ENCODE peak calls at places on chromosomes 5 and 9, in nine cellular contexts. One of them, this sample, is unnamed.

GRCh38 chr5:32973646-32974045 is 262.5 kb downstream of the NPR3 start:
- DNase-seq in HCT116: no peak
- DNase-seq in transverse colon: no peak
- DNase-seq in spleen: no peak
- DNase-seq in GM12891: no peak
- DNase-seq in SK-N-SH: no peak
- DNase-seq in HL-60: no peak
- DNase-seq in Panc1: no peak
- DNase-seq in breast epithelium: no peak
- DNase-seq in this sample: no peak

GRCh38 chr5:77312411-77312810 is 101.9 kb downstream of the PDE8B start:
- DNase-seq in SK-N-SH: no peak
- DNase-seq in GM12891: no peak
- DNase-seq in HL-60: no peak
- DNase-seq in HCT116: no peak
- DNase-seq in transverse colon: no peak
- DNase-seq in breast epithelium: no peak
- DNase-seq in spleen: no peak
- DNase-seq in Panc1: no peak
- DNase-seq in this sample: no peak

GRCh38 chr5:81852277-81853004 is 101.5 kb upstream of the SSBP2 start:
- DNase-seq in HCT116: peak
- DNase-seq in GM12891: no peak
- DNase-seq in breast epithelium: no peak
- DNase-seq in spleen: peak
- DNase-seq in SK-N-SH: peak
- DNase-seq in HL-60: peak
- DNase-seq in Panc1: no peak
- DNase-seq in transverse colon: peak
- DNase-seq in this sample: no peak

GRCh38 chr9:109640232-109641078 is 139.5 kb upstream of the PALM2AKAP2 start:
- DNase-seq in Panc1: no peak
- DNase-seq in transverse colon: peak
- DNase-seq in GM12891: no peak
- DNase-seq in spleen: peak
- DNase-seq in HL-60: peak
- DNase-seq in SK-N-SH: peak
- DNase-seq in breast epithelium: no peak
- DNase-seq in HCT116: no peak
- DNase-seq in this sample: no peak

GRCh38 chr5:133113331-133114061 is 61.7 kb downstream of the HSPA4 start:
- DNase-seq in HL-60: no peak
- DNase-seq in breast epithelium: no peak
- DNase-seq in HCT116: no peak
- DNase-seq in Panc1: no peak
- DNase-seq in transverse colon: no peak
- DNase-seq in SK-N-SH: no peak
- DNase-seq in spleen: no peak
- DNase-seq in GM12891: no peak
- DNase-seq in this sample: no peak

GRCh38 chr5:169350016-169350415 is 49.1 kb upstream of the SLIT3 start:
- DNase-seq in Panc1: no peak
- DNase-seq in spleen: no peak
- DNase-seq in HL-60: no peak
- DNase-seq in HCT116: no peak
- DNase-seq in GM12891: no peak
- DNase-seq in breast epithelium: no peak
- DNase-seq in transverse colon: no peak
- DNase-seq in SK-N-SH: no peak
- DNase-seq in this sample: no peak

GRCh38 chr5:149404746-149405549 is 25.9 kb upstream of the IL17B start:
- DNase-seq in transverse colon: no peak
- DNase-seq in GM12891: no peak
- DNase-seq in Panc1: no peak
- DNase-seq in HL-60: no peak
- DNase-seq in HCT116: no peak
- DNase-seq in spleen: no peak
- DNase-seq in SK-N-SH: no peak
- DNase-seq in breast epithelium: no peak
- DNase-seq in this sample: no peak

GRCh38 chr9:119763260-119763659 is 394.0 kb upstream of the BRINP1 start:
- DNase-seq in Panc1: no peak
- DNase-seq in spleen: no peak
- DNase-seq in SK-N-SH: peak
- DNase-seq in transverse colon: no peak
- DNase-seq in GM12891: no peak
- DNase-seq in HL-60: no peak
- DNase-seq in HCT116: no peak
- DNase-seq in breast epithelium: no peak
- DNase-seq in this sample: no peak

GRCh38 chr5:62256161-62257017 is 49.6 kb upstream of the KIF2A start:
- DNase-seq in Panc1: no peak
- DNase-seq in GM12891: no peak
- DNase-seq in breast epithelium: no peak
- DNase-seq in SK-N-SH: peak
- DNase-seq in HCT116: no peak
- DNase-seq in HL-60: no peak
- DNase-seq in transverse colon: no peak
- DNase-seq in spleen: no peak
- DNase-seq in this sample: no peak

GRCh38 chr9:114824130-114824529 is 18.3 kb upstream of the TNFSF15 start:
- DNase-seq in HL-60: no peak
- DNase-seq in GM12891: no peak
- DNase-seq in SK-N-SH: no peak
- DNase-seq in transverse colon: no peak
- DNase-seq in HCT116: no peak
- DNase-seq in breast epithelium: no peak
- DNase-seq in spleen: no peak
- DNase-seq in Panc1: no peak
- DNase-seq in this sample: no peak

GRCh38 chr9:108363321-108363720 is 492.5 kb downstream of the ACTL7B start:
- DNase-seq in HL-60: no peak
- DNase-seq in transverse colon: no peak
- DNase-seq in SK-N-SH: no peak
- DNase-seq in spleen: no peak
- DNase-seq in breast epithelium: no peak
- DNase-seq in Panc1: no peak
- DNase-seq in HCT116: no peak
- DNase-seq in GM12891: no peak
- DNase-seq in this sample: no peak

GRCh38 chr9:4137755-4138154 is 162.1 kb downstream of the GLIS3 start:
- DNase-seq in breast epithelium: no peak
- DNase-seq in HL-60: no peak
- DNase-seq in GM12891: no peak
- DNase-seq in HCT116: no peak
- DNase-seq in Panc1: no peak
- DNase-seq in transverse colon: no peak
- DNase-seq in SK-N-SH: no peak
- DNase-seq in spleen: no peak
- DNase-seq in this sample: no peak

DNA sequence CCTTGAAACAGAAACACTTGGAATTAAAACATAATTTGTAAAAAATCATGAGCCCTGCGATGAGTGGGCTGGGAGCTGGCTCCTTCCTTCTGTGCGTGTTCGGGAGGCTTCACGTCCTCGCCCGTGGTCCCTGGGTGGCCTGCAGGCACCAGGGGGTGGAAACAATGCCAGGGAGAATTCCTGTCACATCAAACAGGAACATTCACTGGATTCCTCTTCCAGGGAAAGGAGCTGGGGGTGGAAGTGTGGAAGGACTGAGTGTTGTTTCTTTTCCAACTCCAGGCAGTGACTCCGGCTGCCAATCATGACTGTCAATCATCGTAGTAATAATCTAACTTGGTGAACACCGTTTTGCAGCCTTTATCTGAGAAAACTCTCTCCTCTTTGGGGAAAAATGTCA is 10.3 kb downstream of the TOR1A start:
- DNase-seq in breast epithelium: no peak
- DNase-seq in SK-N-SH: no peak
- DNase-seq in HL-60: no peak
- DNase-seq in Panc1: no peak
- DNase-seq in HCT116: no peak
- DNase-seq in GM12891: no peak
- DNase-seq in spleen: no peak
- DNase-seq in transverse colon: no peak
- DNase-seq in this sample: no peak
- TF ChIP-seq POLR2AphosphoS5 in breast epithelium: no peak
- TF ChIP-seq POLR2AphosphoS5 in SK-N-SH: no peak
- TF ChIP-seq POLR2AphosphoS5 in HL-60: no peak
- TF ChIP-seq POLR2AphosphoS5 in Panc1: no peak
- TF ChIP-seq POLR2AphosphoS5 in HCT116: no peak
- TF ChIP-seq POLR2AphosphoS5 in GM12891: no peak
- TF ChIP-seq POLR2AphosphoS5 in spleen: peak
- TF ChIP-seq POLR2AphosphoS5 in transverse colon: no peak
- TF ChIP-seq POLR2AphosphoS5 in this sample: no peak

GRCh38 chr5:9186069-9186468 is 359.8 kb downstream of the SEMA5A start:
- DNase-seq in transverse colon: no peak
- DNase-seq in spleen: no peak
- DNase-seq in Panc1: no peak
- DNase-seq in SK-N-SH: no peak
- DNase-seq in HCT116: no peak
- DNase-seq in HL-60: no peak
- DNase-seq in breast epithelium: no peak
- DNase-seq in GM12891: no peak
- DNase-seq in this sample: no peak

GRCh38 chr5:9189681-9190080 is 356.2 kb downstream of the SEMA5A start:
- DNase-seq in spleen: no peak
- DNase-seq in Panc1: no peak
- DNase-seq in breast epithelium: no peak
- DNase-seq in GM12891: no peak
- DNase-seq in HL-60: no peak
- DNase-seq in transverse colon: no peak
- DNase-seq in HCT116: no peak
- DNase-seq in SK-N-SH: no peak
- DNase-seq in this sample: no peak

GRCh38 chr5:9187614-9188013 is 358.3 kb downstream of the SEMA5A start:
- DNase-seq in spleen: no peak
- DNase-seq in GM12891: no peak
- DNase-seq in HCT116: no peak
- DNase-seq in HL-60: no peak
- DNase-seq in Panc1: no peak
- DNase-seq in breast epithelium: no peak
- DNase-seq in transverse colon: no peak
- DNase-seq in SK-N-SH: no peak
- DNase-seq in this sample: no peak

GRCh38 chr5:9188131-9188530 is 357.7 kb downstream of the SEMA5A start:
- DNase-seq in HL-60: no peak
- DNase-seq in HCT116: no peak
- DNase-seq in transverse colon: no peak
- DNase-seq in SK-N-SH: no peak
- DNase-seq in spleen: no peak
- DNase-seq in Panc1: no peak
- DNase-seq in GM12891: no peak
- DNase-seq in breast epithelium: no peak
- DNase-seq in this sample: no peak

GRCh38 chr5:9188956-9189355 is 356.9 kb downstream of the SEMA5A start:
- DNase-seq in HL-60: no peak
- DNase-seq in transverse colon: no peak
- DNase-seq in HCT116: no peak
- DNase-seq in breast epithelium: no peak
- DNase-seq in GM12891: no peak
- DNase-seq in spleen: no peak
- DNase-seq in Panc1: no peak
- DNase-seq in SK-N-SH: no peak
- DNase-seq in this sample: no peak
- TF ChIP-seq POLR2AphosphoS5 in HL-60: no peak
- TF ChIP-seq POLR2AphosphoS5 in transverse colon: no peak
- TF ChIP-seq POLR2AphosphoS5 in HCT116: no peak
- TF ChIP-seq POLR2AphosphoS5 in breast epithelium: no peak
- TF ChIP-seq POLR2AphosphoS5 in GM12891: no peak
- TF ChIP-seq POLR2AphosphoS5 in spleen: no peak
- TF ChIP-seq POLR2AphosphoS5 in Panc1: no peak
- TF ChIP-seq POLR2AphosphoS5 in SK-N-SH: no peak
- TF ChIP-seq POLR2AphosphoS5 in this sample: no peak

DNA sequence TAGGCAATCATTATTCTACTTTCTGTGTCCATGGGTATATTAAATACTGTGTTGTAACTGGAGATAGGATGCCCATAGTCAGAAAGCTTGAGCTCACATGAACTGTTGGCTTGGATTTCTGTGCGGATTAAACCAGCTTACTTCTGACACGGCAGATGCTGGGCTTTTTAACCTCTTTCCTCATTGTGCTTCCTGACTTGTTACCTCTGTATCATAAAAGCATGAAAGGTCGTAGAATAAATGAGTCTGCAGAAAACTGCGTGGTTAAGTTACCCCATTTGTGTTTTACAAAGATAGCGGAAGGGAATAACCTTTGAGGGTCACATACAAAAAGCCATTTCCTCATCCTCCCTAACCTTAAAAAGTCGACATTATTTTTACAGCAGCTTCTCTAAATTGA is 199.5 kb upstream of the DMRT1 start:
- DNase-seq in HL-60: peak
- DNase-seq in Panc1: no peak
- DNase-seq in spleen: no peak
- DNase-seq in GM12891: no peak
- DNase-seq in breast epithelium: no peak
- DNase-seq in SK-N-SH: no peak
- DNase-seq in transverse colon: no peak
- DNase-seq in HCT116: no peak
- DNase-seq in this sample: no peak
- TF ChIP-seq POLR2AphosphoS5 in HL-60: no peak
- TF ChIP-seq POLR2AphosphoS5 in Panc1: no peak
- TF ChIP-seq POLR2AphosphoS5 in spleen: no peak
- TF ChIP-seq POLR2AphosphoS5 in GM12891: no peak
- TF ChIP-seq POLR2AphosphoS5 in breast epithelium: no peak
- TF ChIP-seq POLR2AphosphoS5 in SK-N-SH: no peak
- TF ChIP-seq POLR2AphosphoS5 in transverse colon: no peak
- TF ChIP-seq POLR2AphosphoS5 in HCT116: no peak
- TF ChIP-seq POLR2AphosphoS5 in this sample: no peak

GRCh38 chr9:18438951-18439350 is 35.0 kb upstream of the ADAMTSL1 start:
- DNase-seq in Panc1: no peak
- DNase-seq in transverse colon: no peak
- DNase-seq in spleen: no peak
- DNase-seq in breast epithelium: no peak
- DNase-seq in SK-N-SH: no peak
- DNase-seq in HCT116: no peak
- DNase-seq in GM12891: no peak
- DNase-seq in HL-60: no peak
- DNase-seq in this sample: no peak

GRCh38 chr9:18442629-18443491 is 31.1 kb upstream of the ADAMTSL1 start:
- DNase-seq in breast epithelium: peak
- DNase-seq in spleen: peak
- DNase-seq in HL-60: peak
- DNase-seq in HCT116: peak
- DNase-seq in transverse colon: peak
- DNase-seq in GM12891: peak
- DNase-seq in SK-N-SH: peak
- DNase-seq in Panc1: no peak
- DNase-seq in this sample: no peak

GRCh38 chr9:18441245-18441644 is 32.7 kb upstream of the ADAMTSL1 start:
- DNase-seq in spleen: no peak
- DNase-seq in transverse colon: no peak
- DNase-seq in Panc1: no peak
- DNase-seq in SK-N-SH: no peak
- DNase-seq in GM12891: no peak
- DNase-seq in breast epithelium: no peak
- DNase-seq in HL-60: no peak
- DNase-seq in HCT116: no peak
- DNase-seq in this sample: no peak

GRCh38 chr9:18438300-18438925 is 35.5 kb upstream of the ADAMTSL1 start:
- DNase-seq in breast epithelium: peak
- DNase-seq in spleen: no peak
- DNase-seq in Panc1: no peak
- DNase-seq in HL-60: no peak
- DNase-seq in GM12891: no peak
- DNase-seq in HCT116: no peak
- DNase-seq in SK-N-SH: peak
- DNase-seq in transverse colon: no peak
- DNase-seq in this sample: no peak

GRCh38 chr9:18437315-18438200 is 36.4 kb upstream of the ADAMTSL1 start:
- DNase-seq in spleen: peak
- DNase-seq in breast epithelium: no peak
- DNase-seq in SK-N-SH: peak
- DNase-seq in Panc1: no peak
- DNase-seq in HL-60: no peak
- DNase-seq in HCT116: no peak
- DNase-seq in transverse colon: no peak
- DNase-seq in GM12891: no peak
- DNase-seq in this sample: no peak
- TF ChIP-seq POLR2AphosphoS5 in spleen: no peak
- TF ChIP-seq POLR2AphosphoS5 in breast epithelium: no peak
- TF ChIP-seq POLR2AphosphoS5 in SK-N-SH: no peak
- TF ChIP-seq POLR2AphosphoS5 in Panc1: no peak
- TF ChIP-seq POLR2AphosphoS5 in HL-60: no peak
- TF ChIP-seq POLR2AphosphoS5 in HCT116: no peak
- TF ChIP-seq POLR2AphosphoS5 in transverse colon: no peak
- TF ChIP-seq POLR2AphosphoS5 in GM12891: no peak
- TF ChIP-seq POLR2AphosphoS5 in this sample: peak

This sample was measured in esophagus muscularis mucosa.